ENCODE peak calls at places on chromosomes 11 and 22, in six cellular contexts. W is esophagus muscularis mucosa, Z is mammary epithelial cell, R is kidney, K is A549, U is adrenal gland. V is an unnamed sample.
A peak's percentile ranks its signal among the peaks of the same experiment; 100 is the strongest.

GRCh38 chr11:128915148-128915519 is 24.0 kb downstream of the KCNJ5 start:
- DNase-seq in W (no peak), Z (no peak), R (no peak), K (no peak), U (no peak), V (no peak)

GRCh38 chr11:47711816-47712215 is 3.4 kb downstream of the AGBL2 start:
- DNase-seq in W (no peak), Z (no peak), R (no peak), K (no peak), U (peak; percentile 62), V (no peak)

GRCh38 chr11:46149826-46150225 is 28.6 kb upstream of the PHF21A start:
- DNase-seq in W (no peak), Z (no peak), R (no peak), K (no peak), U (no peak), V (no peak)

GRCh38 chr11:96311120-96311568 is 31.9 kb downstream of the MAML2 start:
- DNase-seq in W (no peak), Z (peak; percentile 52), R (no peak), K (no peak), U (no peak), V (peak; percentile 28)

GRCh38 chr11:116117326-116118137 is 613.3 kb upstream of the CADM1 start:
- DNase-seq in W (no peak), Z (no peak), R (no peak), K (no peak), U (no peak), V (no peak)

GRCh38 chr11:131121934-131122333 is 205.7 kb upstream of the SNX19 start:
- DNase-seq in W (no peak), Z (no peak), R (no peak), K (no peak), U (no peak), V (no peak)

GRCh38 chr11:114134870-114135269 is 75.4 kb downstream of the ZBTB16 start:
- DNase-seq in W (no peak), Z (peak; percentile 66), R (no peak), K (no peak), U (no peak), V (peak; percentile 59)

GRCh38 chr11:122098223-122098980 is 17.6 kb downstream of the BLID start:
- DNase-seq in W (no peak), Z (no peak), R (no peak), K (no peak), U (no peak), V (no peak)

GRCh38 chr11:72079776-72080325 is 491 bp downstream of the NUMA1 start:
- DNase-seq in W (no peak), Z (peak; percentile 24), R (no peak), K (no peak), U (no peak), V (no peak)

GRCh38 chr11:19436932-19437331 is 196.2 kb upstream of the E2F8 start:
- DNase-seq in W (no peak), Z (no peak), R (no peak), K (no peak), U (no peak), V (no peak)

GRCh38 chr11:59141673-59142460 is 789 bp upstream of the FAM111A start:
- DNase-seq in W (no peak), Z (peak; percentile 40), R (no peak), K (no peak), U (no peak), V (no peak)

GRCh38 chr11:8531982-8532381 is 62.0 kb downstream of the STK33 start:
- DNase-seq in W (no peak), Z (no peak), R (no peak), K (no peak), U (no peak), V (no peak)

GRCh38 chr22:45271667-45272188 is 13.0 kb upstream of the UPK3A start:
- DNase-seq in W (no peak), Z (no peak), R (peak; percentile 90), K (no peak), U (peak; percentile 34), V (no peak)

GRCh38 chr22:30144391-30144790 is 64.1 kb downstream of the HORMAD2 start:
- DNase-seq in W (no peak), Z (no peak), R (no peak), K (no peak), U (no peak), V (no peak)

GRCh38 chr11:45395421-45395820 is 109.3 kb upstream of the SYT13 start:
- DNase-seq in W (no peak), Z (no peak), R (no peak), K (no peak), U (no peak), V (no peak)

GRCh38 chr11:43927925-43928707 is 14.3 kb upstream of the C11orf96 start:
- DNase-seq in W (no peak), Z (no peak), R (no peak), K (no peak), U (peak; percentile 48), V (no peak)

GRCh38 chr22:35521358-35522264 is 19.0 kb upstream of the RASD2 start:
- DNase-seq in W (no peak), Z (peak; percentile 38), R (no peak), K (no peak), U (no peak), V (no peak)

GRCh38 chr11:72932132-72932570 is 117.9 kb downstream of the ATG16L2 start:
- DNase-seq in W (no peak), Z (peak; percentile 39), R (no peak), K (no peak), U (no peak), V (no peak)

GRCh38 chr11:10797561-10797960 is 11.2 kb downstream of the EIF4G2 start:
- DNase-seq in W (peak; percentile 2), Z (no peak), R (no peak), K (no peak), U (no peak), V (no peak)

GRCh38 chr11:65470433-65470832 is 28.4 kb upstream of the MALAT1 start:
- DNase-seq in W (no peak), Z (no peak), R (peak; percentile 36), K (no peak), U (no peak), V (no peak)

GRCh38 chr11:77301510-77301909 is at the start of gene GDPD4:
- DNase-seq in W (no peak), Z (no peak), R (no peak), K (no peak), U (no peak), V (no peak)

GRCh38 chr11:120551191-120551590 is 39.6 kb downstream of the GRIK4 start:
- DNase-seq in W (no peak), Z (no peak), R (no peak), K (no peak), U (no peak), V (no peak)

GRCh38 chr11:88175707-88176066 is 444 bp upstream of the RAB38 start:
- DNase-seq in W (no peak), Z (no peak), R (peak; percentile 26), K (no peak), U (no peak), V (no peak)

GRCh38 chr11:16881074-16881709 is 133.0 kb downstream of the PLEKHA7 start:
- DNase-seq in W (no peak), Z (peak; percentile 89), R (peak; percentile 77), K (no peak), U (peak; percentile 74), V (peak; percentile 73)

GRCh38 chr11:44938066-44938691 is 12.5 kb downstream of the TP53I11 start:
- DNase-seq in W (no peak), Z (no peak), R (no peak), K (no peak), U (no peak), V (no peak)

GRCh38 chr11:119172513-119172912 is 4.0 kb downstream of the NLRX1 start:
- DNase-seq in W (no peak), Z (no peak), R (no peak), K (no peak), U (no peak), V (no peak)

GRCh38 chr11:84105148-84105547 is 819.0 kb upstream of the CCDC90B start:
- DNase-seq in W (no peak), Z (no peak), R (no peak), K (no peak), U (no peak), V (no peak)

GRCh38 chr22:19173047-19174035 is 5.2 kb downstream of the SLC25A1 start:
- DNase-seq in W (no peak), Z (no peak), R (no peak), K (no peak), U (no peak), V (no peak)

GRCh38 chr11:97742717-97743116 is 1278.0 kb upstream of the CNTN5 start:
- DNase-seq in W (no peak), Z (no peak), R (no peak), K (no peak), U (no peak), V (no peak)

GRCh38 chr22:49191506-49191980 is 636.1 kb downstream of the BRD1 start:
- DNase-seq in W (no peak), Z (no peak), R (peak; percentile 62), K (no peak), U (no peak), V (no peak)
- H3K9me3 ChIP-seq in W (no peaks in the 10 kb centered on the region), Z (peaks cover 61% of the 10 kb centered on the region), R (no peaks in the 10 kb centered on the region), K (peaks cover 3% of the 10 kb centered on the region), U (no peaks in the 10 kb centered on the region), V (no peaks in the 10 kb centered on the region)

DNA sequence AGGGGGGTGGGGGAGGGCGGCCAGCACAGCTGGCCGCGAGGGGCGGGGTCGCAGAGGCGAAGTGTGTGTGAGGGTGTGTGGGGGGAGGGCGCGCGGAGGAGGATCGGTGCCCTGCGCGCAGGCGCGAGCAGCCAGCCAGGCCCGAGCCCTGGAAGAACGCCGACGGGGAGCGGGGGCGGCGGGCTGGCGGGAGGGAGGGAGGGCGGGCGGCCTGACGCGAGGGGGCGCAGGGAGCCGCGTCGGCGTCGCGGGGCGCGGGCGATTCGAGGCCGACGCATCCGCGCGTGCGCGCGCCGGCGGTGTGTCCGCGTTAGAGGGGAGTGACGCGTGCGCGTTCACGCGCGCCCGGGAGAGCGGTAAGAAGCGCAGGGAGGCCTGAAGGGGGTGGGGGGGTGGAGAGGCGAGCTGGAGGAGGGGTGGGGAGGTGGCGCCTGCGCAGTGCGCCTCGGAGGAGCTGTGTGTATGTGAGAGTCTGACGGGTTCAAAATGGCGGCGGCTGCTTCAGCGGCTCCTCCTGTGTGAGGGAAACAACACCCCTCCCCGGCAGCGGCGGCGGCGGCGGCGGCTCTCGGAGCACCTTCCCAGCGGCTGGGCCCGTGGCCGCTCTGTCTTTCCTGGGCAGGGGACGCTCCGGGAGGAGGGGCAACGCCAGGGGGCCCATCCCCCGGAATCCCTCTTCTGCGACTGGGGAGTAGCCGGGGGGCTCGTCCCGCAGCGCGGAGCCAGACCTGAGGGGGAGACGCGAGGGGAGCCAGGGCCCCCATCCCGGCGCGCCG is at the start of gene KDM2A:
- DNase-seq in W (peak; percentile 100), Z (peak; percentile 97), R (peak; percentile 100), K (peak; percentile 100), U (peak; percentile 100), V (peak; percentile 98)
- H3K9me3 ChIP-seq in W (no peaks in the 10 kb centered on the region), Z (no peaks in the 10 kb centered on the region), R (no peaks in the 10 kb centered on the region), K (no peaks in the 10 kb centered on the region), U (no peaks in the 10 kb centered on the region), V (no peaks in the 10 kb centered on the region)

DNA sequence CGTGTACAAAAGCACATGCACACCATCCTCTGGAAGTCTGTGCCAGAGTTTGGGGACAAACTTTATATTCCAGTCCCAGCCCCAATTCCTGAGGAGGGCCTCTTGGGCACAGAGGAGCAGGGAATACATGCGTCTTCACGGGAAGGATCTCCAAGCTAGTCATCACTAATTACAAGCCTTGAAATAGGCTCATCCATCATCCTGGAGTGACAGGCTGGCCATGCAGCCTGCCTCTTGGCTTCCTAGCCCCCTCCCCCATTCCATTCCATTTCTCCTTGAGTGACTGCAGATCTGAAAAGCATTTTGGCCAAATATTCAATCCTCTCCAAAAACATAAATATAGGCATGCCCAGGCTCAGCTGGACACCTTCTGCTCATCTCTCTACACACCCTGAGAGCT is 24.8 kb downstream of the SERPING1 start:
- DNase-seq in W (no peak), Z (no peak), R (no peak), K (no peak), U (no peak), V (no peak)
- H3K9me3 ChIP-seq in W (no peaks in the 10 kb centered on the region), Z (no peaks in the 10 kb centered on the region), R (peaks cover 7% of the 10 kb centered on the region), K (peaks cover 34% of the 10 kb centered on the region), U (no peaks in the 10 kb centered on the region), V (peaks cover 6% of the 10 kb centered on the region)

GRCh38 chr22:49418943-49419342 is 408.7 kb downstream of the BRD1 start:
- DNase-seq in W (no peak), Z (no peak), R (no peak), K (no peak), U (no peak), V (no peak)
- H3K9me3 ChIP-seq in W (no peaks in the 10 kb centered on the region), Z (peaks cover 50% of the 10 kb centered on the region), R (no peaks in the 10 kb centered on the region), K (no peaks in the 10 kb centered on the region), U (no peaks in the 10 kb centered on the region), V (no peaks in the 10 kb centered on the region)

V was measured in MG63.